ENCODE peak calls at places on chromosomes 16 and 17, in seven cellular contexts. P is NCI-H774, G is mesothelial cell of epicardium, D is neuronal stem cell, J is ascending aorta, Q is Ammon's horn, T is COR-L47. W is an unnamed sample.

GRCh38 chr16:58515871-58516767 is 802 bp downstream of the SETD6 start:
- DNase-seq in P (peak), G (no peak), D (no peak), J (no peak), Q (no peak), T (peak), W (peak)

GRCh38 chr16:71537643-71538042 is 11.4 kb downstream of the CHST4 start:
- DNase-seq in P (no peak), G (no peak), D (no peak), J (no peak), Q (peak), T (peak), W (peak)

GRCh38 chr16:86083382-86084002 is 184.5 kb downstream of the IRF8 start:
- DNase-seq in P (no peak), G (no peak), D (no peak), J (no peak), Q (no peak), T (no peak), W (no peak)

GRCh38 chr17:37358098-37358829 is 17.5 kb upstream of the C17orf78 start:
- DNase-seq in P (peak), G (peak), D (peak), J (no peak), Q (peak), T (peak), W (peak)

GRCh38 chr16:87570564-87570937 is 31.8 kb upstream of the JPH3 start:
- DNase-seq in P (no peak), G (no peak), D (no peak), J (no peak), Q (no peak), T (no peak), W (no peak)

GRCh38 chr17:1201132-1201702 is 21.4 kb upstream of the ABR start:
- DNase-seq in P (no peak), G (no peak), D (no peak), J (no peak), Q (no peak), T (no peak), W (peak)

GRCh38 chr17:40070895-40071719 is 8.3 kb downstream of the THRA start:
- DNase-seq in P (no peak), G (no peak), D (no peak), J (no peak), Q (peak), T (no peak), W (no peak)

GRCh38 chr16:13036600-13036999 is 135.2 kb downstream of the SHISA9 start:
- DNase-seq in P (no peak), G (peak), D (peak), J (no peak), Q (peak), T (no peak), W (peak)

GRCh38 chr16:3744018-3744417 is 26.7 kb upstream of the TRAP1 start:
- DNase-seq in P (no peak), G (no peak), D (no peak), J (no peak), Q (no peak), T (no peak), W (no peak)

GRCh38 chr17:59504821-59505220 is 60.6 kb upstream of the DHX40 start:
- DNase-seq in P (no peak), G (no peak), D (no peak), J (no peak), Q (no peak), T (no peak), W (no peak)

GRCh38 chr17:50564916-50565315 is 4.4 kb downstream of the CACNA1G start:
- DNase-seq in P (no peak), G (no peak), D (no peak), J (peak), Q (peak), T (no peak), W (no peak)

GRCh38 chr16:8660841-8661301 is 13.5 kb upstream of the ABAT start:
- DNase-seq in P (peak), G (peak), D (peak), J (no peak), Q (peak), T (peak), W (peak)

GRCh38 chr17:48016112-48016511 is 21.5 kb downstream of the COPZ2 start:
- DNase-seq in P (no peak), G (no peak), D (no peak), J (no peak), Q (no peak), T (no peak), W (no peak)

GRCh38 chr16:49524578-49525315 is 151.1 kb downstream of the C16orf78 start:
- DNase-seq in P (no peak), G (no peak), D (no peak), J (no peak), Q (no peak), T (no peak), W (no peak)